ENCODE peak calls at places on chromosomes 11 and 22, in four cellular contexts. M, D, N and F are unnamed samples.

GRCh38 chr22:36737776-36738175 is 34.2 kb upstream of the CACNG2 start:
- DNase-seq in M (no peak), D (no peak), N (no peak), F (no peak)

GRCh38 chr11:103889679-103890078 is 146.8 kb upstream of the DDI1 start:
- DNase-seq in M (no peak), D (no peak), N (no peak), F (no peak)

GRCh38 chr11:62678770-62679696 is at the start of gene UBXN1:
- DNase-seq in M (peak; percentile 64), D (peak; percentile 93), N (peak; percentile 89), F (peak; percentile 79)

GRCh38 chr22:47847281-47847890 is 1084.9 kb downstream of the TBC1D22A start:
- DNase-seq in M (no peak), D (no peak), N (no peak), F (no peak)

GRCh38 chr11:65934014-65934413 is 11.3 kb upstream of the TSGA10IP start:
- DNase-seq in M (no peak), D (no peak), N (peak; percentile 63), F (no peak)

GRCh38 chr22:18078329-18079041 is 695 bp downstream of the PEX26 start:
- DNase-seq in M (no peak), D (peak; percentile 63), N (peak; percentile 40), F (peak; percentile 34)

GRCh38 chr11:134466909-134467567 is 55.0 kb upstream of the B3GAT1 start:
- DNase-seq in M (no peak), D (no peak), N (no peak), F (peak; percentile 35)

GRCh38 chr22:11307996-11308395 is 4220.0 kb upstream of the OR11H1 start:
- DNase-seq in M (no peak), D (no peak), N (no peak), F (no peak)

GRCh38 chr11:48037709-48038468 is 57.5 kb downstream of the PTPRJ start:
- DNase-seq in M (no peak), D (no peak), N (no peak), F (no peak)

GRCh38 chr11:118081241-118081958 is 4.5 kb downstream of the TMPRSS4 start:
- DNase-seq in M (no peak), D (no peak), N (no peak), F (no peak)

GRCh38 chr22:37427128-37427710 is at the start of gene ELFN2:
- DNase-seq in M (no peak), D (peak; percentile 81), N (no peak), F (no peak)

GRCh38 chr22:23883658-23884057 is 10.5 kb upstream of the MIF start:
- DNase-seq in M (no peak), D (no peak), N (no peak), F (no peak)

GRCh38 chr11:131688056-131688693 is 317.8 kb downstream of the NTM start:
- DNase-seq in M (no peak), D (peak; percentile 96), N (peak; percentile 80), F (peak; percentile 9)

GRCh38 chr11:15969701-15970329 is 386.5 kb downstream of the SOX6 start:
- DNase-seq in M (no peak), D (no peak), N (no peak), F (no peak)

GRCh38 chr11:49851511-49851910 is 100.7 kb upstream of the OR4C13 start:
- DNase-seq in M (no peak), D (no peak), N (no peak), F (no peak)

GRCh38 chr11:69644071-69644961 is 3.4 kb downstream of the CCND1 start:
- DNase-seq in M (no peak), D (peak; percentile 72), N (peak; percentile 40), F (peak; percentile 66)

GRCh38 chr11:15710593-15711260 is 596.0 kb downstream of the INSC start:
- DNase-seq in M (no peak), D (no peak), N (no peak), F (no peak)

GRCh38 chr11:72102162-72102561 is 935 bp downstream of the LAMTOR1 start:
- DNase-seq in M (no peak), D (no peak), N (peak; percentile 14), F (no peak)

GRCh38 chr22:36546092-36546804 is 17.3 kb upstream of the EIF3D start:
- DNase-seq in M (peak; percentile 73), D (peak; percentile 86), N (peak; percentile 80), F (peak; percentile 48)

GRCh38 chr11:61004037-61004641 is 32.7 kb downstream of the CD6 start:
- DNase-seq in M (no peak), D (no peak), N (no peak), F (no peak)

GRCh38 chr11:113985906-113986305 is 11.0 kb downstream of the HTR3A start:
- DNase-seq in M (no peak), D (no peak), N (no peak), F (no peak)

GRCh38 chr22:46069518-46070214 is 80.7 kb upstream of the PPARA start:
- DNase-seq in M (peak; percentile 91), D (peak; percentile 78), N (no peak), F (no peak)

GRCh38 chr22:41123151-41123550 is 30.8 kb downstream of the EP300 start:
- DNase-seq in M (no peak), D (no peak), N (no peak), F (no peak)

GRCh38 chr22:25395468-25395867 is 169.0 kb upstream of the GRK3 start:
- DNase-seq in M (no peak), D (no peak), N (no peak), F (no peak)

GRCh38 chr22:22196018-22196533 is 48.5 kb upstream of the VPREB1 start:
- DNase-seq in M (no peak), D (no peak), N (no peak), F (no peak)

GRCh38 chr22:30694638-30695350 is at the start of gene OSBP2:
- DNase-seq in M (no peak), D (peak; percentile 93), N (peak; percentile 43), F (no peak)
- TF ChIP-seq ZBTB33 in M (no peak), D (no peak), N (no peak), F (no peak)

GRCh38 chr11:25037431-25037830 is 540.6 kb downstream of the LUZP2 start:
- DNase-seq in M (no peak), D (no peak), N (no peak), F (no peak)
- TF ChIP-seq ELF1 in M (no peak), D (no peak), N (no peak), F (no peak)

GRCh38 chr11:68012843-68013610 is 2.9 kb downstream of the ALDH3B1 start:
- DNase-seq in M (peak; percentile 80), D (no peak), N (no peak), F (peak; percentile 96)
- H3K9ac ChIP-seq in M (peak overlapping the region; percentile 86), D (peak overlapping the region; percentile 76), N (peak overlapping the region; percentile 66), F (peak overlapping the region; percentile 56)

GRCh38 chr11:121328213-121328966 is 35.8 kb downstream of the SC5D start:
- DNase-seq in M (no peak), D (no peak), N (no peak), F (no peak)
- TF ChIP-seq ZBTB33 in M (no peak), D (no peak), N (no peak), F (no peak)

GRCh38 chr11:1856306-1857005 is 3.6 kb downstream of the LSP1 start:
- DNase-seq in M (no peak), D (no peak), N (no peak), F (no peak)
- TF ChIP-seq ELF1 in M (no peak), D (no peak), N (no peak), F (no peak)